ENCODE peak calls at places on chromosomes 1 and 21, in six cellular contexts. I is ovary; M is CD8-positive, alpha-beta T cell; V is mesothelial cell of epicardium; E is body of pancreas; S is lower leg skin. B is an unnamed sample.

GRCh38 chr1:43975249-43975961 is 645 bp downstream of the ATP6V0B start:
- DNase-seq in I (peak; percentile 63), M (no peak), V (no peak), E (peak; percentile 80), S (peak; percentile 93), B (no peak)

GRCh38 chr1:27887215-27888035 is 15.1 kb downstream of the THEMIS2 start:
- DNase-seq in I (no peak), M (no peak), V (no peak), E (peak; percentile 43), S (no peak), B (no peak)

GRCh38 chr21:33993286-33994231 is 78.0 kb upstream of the ATP5PO start:
- DNase-seq in I (no peak), M (no peak), V (no peak), E (peak; percentile 38), S (no peak), B (no peak)

GRCh38 chr1:214717323-214717722 is 114.3 kb downstream of the CENPF start:
- DNase-seq in I (no peak), M (no peak), V (no peak), E (no peak), S (no peak), B (no peak)

GRCh38 chr1:89489037-89489729 is 35.4 kb upstream of the LRRC8B start:
- DNase-seq in I (no peak), M (no peak), V (no peak), E (peak; percentile 9), S (no peak), B (no peak)

GRCh38 chr21:46390603-46391545 is 66.9 kb downstream of the PCNT start:
- DNase-seq in I (peak; percentile 55), M (no peak), V (no peak), E (no peak), S (no peak), B (no peak)

GRCh38 chr1:81142099-81142776 is 658.5 kb upstream of the ADGRL2 start:
- DNase-seq in I (no peak), M (no peak), V (no peak), E (no peak), S (no peak), B (no peak)

GRCh38 chr1:53580009-53580400 is 120.8 kb downstream of the DMRTB1 start:
- DNase-seq in I (no peak), M (no peak), V (peak; percentile 5), E (no peak), S (peak; percentile 48), B (no peak)

GRCh38 chr21:45941338-45941710 is 40.2 kb upstream of the COL6A1 start:
- DNase-seq in I (no peak), M (no peak), V (no peak), E (no peak), S (no peak), B (no peak)

GRCh38 chr1:205791568-205792180 is 16.4 kb upstream of the RAB29 start:
- DNase-seq in I (peak; percentile 74), M (peak; percentile 26), V (no peak), E (peak; percentile 77), S (no peak), B (no peak)

GRCh38 chr1:178706467-178706866 is 18.6 kb upstream of the RALGPS2 start:
- DNase-seq in I (peak; percentile 40), M (no peak), V (no peak), E (peak; percentile 29), S (no peak), B (no peak)

GRCh38 chr1:180482425-180483275 is 19.7 kb downstream of the ACBD6 start:
- DNase-seq in I (no peak), M (no peak), V (no peak), E (peak; percentile 42), S (no peak), B (no peak)

GRCh38 chr1:31476891-31477846 is 64.2 kb downstream of the SERINC2 start:
- DNase-seq in I (no peak), M (no peak), V (no peak), E (no peak), S (no peak), B (no peak)

GRCh38 chr1:157390646-157391045 is 161.7 kb downstream of the FCRL5 start:
- DNase-seq in I (no peak), M (no peak), V (no peak), E (no peak), S (no peak), B (no peak)

GRCh38 chr1:75614455-75615379 is 3.8 kb upstream of the SLC44A5 start:
- DNase-seq in I (peak; percentile 42), M (no peak), V (peak; percentile 27), E (peak; percentile 66), S (peak; percentile 86), B (no peak)

GRCh38 chr1:224170748-224171478 is 12.1 kb upstream of the DEGS1 start:
- DNase-seq in I (no peak), M (no peak), V (no peak), E (peak; percentile 43), S (peak; percentile 56), B (no peak)

GRCh38 chr1:47437518-47438320 is at the start of gene FOXD2:
- DNase-seq in I (peak; percentile 77), M (peak; percentile 87), V (peak; percentile 83), E (peak; percentile 84), S (peak; percentile 96), B (peak; percentile 71)

GRCh38 chr21:42010507-42011493 is 640 bp upstream of the ZBTB21 start:
- DNase-seq in I (peak; percentile 54), M (no peak), V (no peak), E (peak; percentile 32), S (no peak), B (no peak)

GRCh38 chr1:116504308-116505156 is 66.3 kb downstream of the CD58 start:
- DNase-seq in I (no peak), M (peak; percentile 71), V (no peak), E (peak; percentile 81), S (peak; percentile 94), B (no peak)

GRCh38 chr1:211135342-211135950 is 1.5 kb upstream of the KCNH1 start:
- DNase-seq in I (no peak), M (no peak), V (no peak), E (no peak), S (no peak), B (no peak)

GRCh38 chr21:25636727-25637126 is 2.3 kb upstream of the JAM2 start:
- DNase-seq in I (no peak), M (no peak), V (no peak), E (no peak), S (no peak), B (no peak)

GRCh38 chr1:234885601-234886000 is 243.0 kb downstream of the TOMM20 start:
- DNase-seq in I (no peak), M (no peak), V (no peak), E (no peak), S (no peak), B (no peak)

GRCh38 chr1:10835423-10836421 is 39.3 kb upstream of the CASZ1 start:
- DNase-seq in I (peak; percentile 47), M (no peak), V (peak; percentile 46), E (peak; percentile 73), S (no peak), B (no peak)

GRCh38 chr1:67144696-67145095 is 9.9 kb upstream of the C1orf141 start:
- DNase-seq in I (no peak), M (no peak), V (no peak), E (no peak), S (no peak), B (no peak)

GRCh38 chr1:54409156-54410142 is 3.3 kb upstream of the SSBP3 start:
- DNase-seq in I (no peak), M (no peak), V (no peak), E (no peak), S (no peak), B (no peak)

GRCh38 chr1:181504294-181505115 is 21.2 kb downstream of the CACNA1E start:
- DNase-seq in I (no peak), M (no peak), V (no peak), E (no peak), S (no peak), B (no peak)
- TF ChIP-seq CTCF in I (no peak), M (no peak), V (peak; percentile 42), E (no peak), S (no peak), B (no peak)

GRCh38 chr1:14404847-14405246 is 193.6 kb upstream of the KAZN start:
- DNase-seq in I (no peak), M (no peak), V (no peak), E (no peak), S (no peak), B (no peak)
- TF ChIP-seq CTCF in I (no peak), M (no peak), V (no peak), E (no peak), S (no peak), B (no peak)

GRCh38 chr1:5451671-5452070 is 540.6 kb downstream of the NPHP4 start:
- DNase-seq in I (no peak), M (no peak), V (no peak), E (no peak), S (no peak), B (no peak)

GRCh38 chr1:5444365-5444890 is 547.8 kb downstream of the NPHP4 start:
- DNase-seq in I (no peak), M (no peak), V (no peak), E (no peak), S (no peak), B (no peak)

GRCh38 chr1:5447479-5448070 is 544.6 kb downstream of the NPHP4 start:
- DNase-seq in I (no peak), M (no peak), V (no peak), E (no peak), S (no peak), B (no peak)

DNA sequence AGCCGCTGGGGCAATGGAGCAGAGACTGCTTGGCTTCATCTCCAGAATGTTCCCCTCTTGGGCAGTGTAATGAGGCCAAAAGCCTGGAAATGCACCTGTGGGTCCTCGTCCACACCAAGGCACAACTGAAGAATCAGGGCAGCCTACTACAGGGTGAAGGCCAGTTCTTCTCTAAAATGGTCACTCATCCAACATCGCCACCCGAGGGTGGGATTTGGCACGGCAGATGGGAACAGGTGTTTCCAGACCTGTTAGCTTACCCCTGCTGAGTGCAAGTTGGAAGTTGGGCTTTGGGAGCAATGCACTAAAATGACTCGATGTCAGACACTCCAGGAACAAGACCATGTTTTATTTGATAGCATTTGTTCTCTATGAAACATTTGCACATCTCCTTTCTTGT is 543.7 kb downstream of the NPHP4 start:
- DNase-seq in I (no peak), M (no peak), V (no peak), E (no peak), S (no peak), B (no peak)
- TF ChIP-seq CTCF in I (no peak), M (no peak), V (no peak), E (no peak), S (no peak), B (no peak)

DNA sequence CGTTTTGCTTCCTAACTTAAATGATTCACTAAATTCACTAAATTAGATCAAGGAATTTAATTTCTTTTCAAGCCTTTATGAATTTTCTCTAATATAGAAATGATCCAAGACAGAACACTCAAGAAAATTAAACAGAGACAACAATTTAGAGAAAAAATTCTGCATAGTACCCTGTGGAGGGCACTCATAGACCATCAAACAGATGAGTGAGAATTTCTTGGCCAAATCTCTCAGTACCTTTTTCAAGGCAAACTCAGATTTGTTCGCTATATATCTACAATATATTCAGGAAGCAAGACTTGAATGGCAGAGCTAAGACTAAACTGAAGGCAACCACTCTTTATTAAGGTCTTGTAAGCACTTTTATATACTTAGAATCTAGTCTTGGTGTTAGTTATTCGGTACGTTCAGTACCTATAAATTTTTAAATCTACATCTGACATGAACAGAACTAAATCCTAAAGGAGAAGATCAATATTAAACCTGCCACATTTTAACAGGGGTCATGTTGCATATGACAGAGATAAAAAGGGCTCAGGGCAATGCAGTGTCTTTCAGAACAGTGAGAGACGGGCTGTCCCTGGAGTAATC is 118.7 kb upstream of the TMPRSS15 start:
- DNase-seq in I (no peak), M (no peak), V (no peak), E (no peak), S (no peak), B (no peak)
- TF ChIP-seq CTCF in I (no peak), M (no peak), V (peak; percentile 31), E (no peak), S (no peak), B (no peak)

B was measured in omental fat pad.